ENCODE peak calls at places on chromosomes 13 and 19, in ten cellular contexts. T is fibroblast of pulmonary artery, B is AG04450, Q is cardiac fibroblast, X is H1, S is epithelial cell of proximal tubule, E is MM.1S, V is progenitor cell of endocrine pancreas, U is mucosa of descending colon, J is neural crest cell. N is an unnamed sample.

GRCh38 chr13:24053505-24054251 is 106.8 kb upstream of the SPATA13 start:
- DNase-seq in T (peak), B (no peak), Q (peak), X (peak), S (no peak), E (peak), V (peak), U (peak), J (peak), N (peak)

GRCh38 chr13:44155422-44156293 is 218.0 kb upstream of the SERP2 start:
- DNase-seq in T (peak), B (no peak), Q (peak), X (no peak), S (no peak), E (no peak), V (no peak), U (peak), J (no peak), N (peak)

GRCh38 chr19:1455002-1455335 is 5.0 kb downstream of the APC2 start:
- DNase-seq in T (no peak), B (no peak), Q (no peak), X (no peak), S (no peak), E (peak), V (no peak), U (peak), J (no peak), N (no peak)

GRCh38 chr19:47275866-47276461 is 1.3 kb downstream of the INAFM1 start:
- DNase-seq in T (peak), B (no peak), Q (peak), X (no peak), S (no peak), E (no peak), V (no peak), U (no peak), J (no peak), N (no peak)

GRCh38 chr13:75345191-75345590 is 136.8 kb downstream of the TBC1D4 start:
- DNase-seq in T (peak), B (no peak), Q (peak), X (no peak), S (no peak), E (no peak), V (no peak), U (no peak), J (no peak), N (no peak)

GRCh38 chr13:34044660-34045080 is 226.7 kb downstream of the RFC3 start:
- DNase-seq in T (peak), B (peak), Q (peak), X (no peak), S (peak), E (no peak), V (no peak), U (no peak), J (no peak), N (no peak)

GRCh38 chr13:98481511-98481951 is 95.4 kb downstream of the STK24 start:
- DNase-seq in T (no peak), B (no peak), Q (no peak), X (no peak), S (no peak), E (no peak), V (no peak), U (no peak), J (no peak), N (no peak)

GRCh38 chr13:43023244-43023931 is at the start of gene DNAJC15:
- DNase-seq in T (peak), B (peak), Q (peak), X (peak), S (no peak), E (peak), V (peak), U (peak), J (peak), N (peak)

GRCh38 chr19:5339950-5340636 is 519 bp downstream of the PTPRS start:
- DNase-seq in T (no peak), B (no peak), Q (no peak), X (no peak), S (no peak), E (no peak), V (peak), U (no peak), J (peak), N (peak)

GRCh38 chr19:35774274-35775045 is 904 bp upstream of the ARHGAP33 start:
- DNase-seq in T (no peak), B (no peak), Q (no peak), X (no peak), S (no peak), E (no peak), V (no peak), U (peak), J (no peak), N (no peak)

GRCh38 chr19:21117041-21117907 is 24.6 kb upstream of the ZNF431 start:
- DNase-seq in T (no peak), B (no peak), Q (no peak), X (no peak), S (no peak), E (no peak), V (no peak), U (no peak), J (no peak), N (no peak)

GRCh38 chr13:91647361-91647970 is 249.0 kb downstream of the GPC5 start:
- DNase-seq in T (peak), B (no peak), Q (peak), X (peak), S (no peak), E (no peak), V (peak), U (peak), J (peak), N (no peak)

GRCh38 chr13:40172149-40172591 is 494.3 kb downstream of the FOXO1 start:
- DNase-seq in T (no peak), B (no peak), Q (no peak), X (peak), S (no peak), E (no peak), V (no peak), U (no peak), J (no peak), N (no peak)

GRCh38 chr13:48304132-48304876 is 753 bp downstream of the RB1 start:
- DNase-seq in T (peak), B (peak), Q (peak), X (no peak), S (no peak), E (peak), V (no peak), U (peak), J (peak), N (no peak)

GRCh38 chr13:22077205-22077683 is 406.4 kb downstream of the FGF9 start:
- DNase-seq in T (no peak), B (no peak), Q (no peak), X (no peak), S (no peak), E (no peak), V (no peak), U (no peak), J (no peak), N (no peak)

GRCh38 chr13:74770361-74770760 is 636.2 kb upstream of the KLF12 start:
- DNase-seq in T (peak), B (peak), Q (peak), X (no peak), S (peak), E (no peak), V (no peak), U (no peak), J (no peak), N (no peak)

GRCh38 chr19:28008695-28009094 is 1204.3 kb downstream of the UQCRFS1 start:
- DNase-seq in T (no peak), B (no peak), Q (no peak), X (no peak), S (no peak), E (no peak), V (no peak), U (no peak), J (no peak), N (no peak)

GRCh38 chr19:28010656-28011055 is 1202.3 kb downstream of the UQCRFS1 start:
- DNase-seq in T (no peak), B (no peak), Q (no peak), X (no peak), S (no peak), E (no peak), V (no peak), U (peak), J (no peak), N (no peak)

GRCh38 chr19:28014821-28015405 is 1198.0 kb downstream of the UQCRFS1 start:
- DNase-seq in T (no peak), B (no peak), Q (no peak), X (no peak), S (no peak), E (no peak), V (no peak), U (no peak), J (no peak), N (no peak)

GRCh38 chr19:28009696-28010095 is 1203.3 kb downstream of the UQCRFS1 start:
- DNase-seq in T (no peak), B (no peak), Q (peak), X (no peak), S (peak), E (no peak), V (no peak), U (no peak), J (no peak), N (no peak)

GRCh38 chr19:28012361-28012760 is 1200.6 kb downstream of the UQCRFS1 start:
- DNase-seq in T (no peak), B (no peak), Q (no peak), X (peak), S (no peak), E (no peak), V (no peak), U (no peak), J (no peak), N (no peak)
- TF ChIP-seq CTCF in T (no peak), B (no peak), Q (no peak), X (peak), S (peak), E (peak), V (peak), U (no peak), J (no peak), N (no peak)

GRCh38 chr13:30796833-30797601 is 61.7 kb downstream of the ALOX5AP start:
- DNase-seq in T (peak), B (no peak), Q (peak), X (no peak), S (no peak), E (no peak), V (no peak), U (no peak), J (no peak), N (no peak)

GRCh38 chr13:30797847-30798246 is 62.5 kb downstream of the ALOX5AP start:
- DNase-seq in T (no peak), B (no peak), Q (no peak), X (no peak), S (no peak), E (no peak), V (no peak), U (no peak), J (no peak), N (no peak)

GRCh38 chr13:30800107-30800506 is 64.8 kb downstream of the ALOX5AP start:
- DNase-seq in T (no peak), B (no peak), Q (no peak), X (no peak), S (no peak), E (no peak), V (no peak), U (no peak), J (no peak), N (no peak)

GRCh38 chr13:30798776-30799625 is 63.7 kb downstream of the ALOX5AP start:
- DNase-seq in T (no peak), B (no peak), Q (no peak), X (no peak), S (no peak), E (no peak), V (no peak), U (no peak), J (no peak), N (no peak)

GRCh38 chr13:30796132-30796832 is 60.9 kb downstream of the ALOX5AP start:
- DNase-seq in T (peak), B (no peak), Q (peak), X (no peak), S (no peak), E (no peak), V (no peak), U (no peak), J (no peak), N (peak)
- TF ChIP-seq CTCF in T (no peak), B (no peak), Q (no peak), X (peak), S (peak), E (no peak), V (no peak), U (no peak), J (no peak), N (no peak)

GRCh38 chr19:28577666-28578065 is 635.3 kb downstream of the UQCRFS1 start:
- DNase-seq in T (no peak), B (no peak), Q (no peak), X (no peak), S (no peak), E (no peak), V (no peak), U (no peak), J (no peak), N (no peak)
- TF ChIP-seq CTCF in T (no peak), B (no peak), Q (no peak), X (no peak), S (no peak), E (no peak), V (no peak), U (no peak), J (no peak), N (no peak)

GRCh38 chr13:36817996-36818395 is 1.0 kb upstream of the RFXAP start:
- DNase-seq in T (no peak), B (no peak), Q (no peak), X (no peak), S (no peak), E (no peak), V (no peak), U (no peak), J (no peak), N (no peak)
- TF ChIP-seq CTCF in T (no peak), B (no peak), Q (no peak), X (no peak), S (peak), E (no peak), V (no peak), U (no peak), J (no peak), N (no peak)

DNA sequence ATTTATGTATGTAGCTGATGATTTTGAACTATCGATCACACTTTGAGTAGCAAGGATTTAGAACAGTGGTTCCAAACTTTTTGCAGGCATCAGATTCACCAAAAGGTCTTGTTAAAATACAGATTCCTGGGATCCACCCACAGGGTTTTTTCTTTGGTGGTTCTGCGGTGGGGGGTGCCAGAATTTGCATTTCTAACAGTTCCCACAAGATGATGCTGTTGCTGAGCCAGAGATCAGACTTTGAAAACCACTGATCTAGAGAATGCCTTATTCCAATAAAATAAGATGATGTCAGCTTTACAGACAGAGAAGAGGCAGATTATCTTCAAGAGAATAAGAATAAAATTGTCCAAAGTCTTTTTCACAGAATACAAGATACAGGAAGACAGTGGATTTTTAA is 80.9 kb upstream of the SHISA2 start:
- DNase-seq in T (peak), B (no peak), Q (peak), X (no peak), S (no peak), E (no peak), V (no peak), U (no peak), J (no peak), N (no peak)
- TF ChIP-seq CTCF in T (peak), B (no peak), Q (peak), X (no peak), S (peak), E (peak), V (no peak), U (no peak), J (no peak), N (no peak)

DNA sequence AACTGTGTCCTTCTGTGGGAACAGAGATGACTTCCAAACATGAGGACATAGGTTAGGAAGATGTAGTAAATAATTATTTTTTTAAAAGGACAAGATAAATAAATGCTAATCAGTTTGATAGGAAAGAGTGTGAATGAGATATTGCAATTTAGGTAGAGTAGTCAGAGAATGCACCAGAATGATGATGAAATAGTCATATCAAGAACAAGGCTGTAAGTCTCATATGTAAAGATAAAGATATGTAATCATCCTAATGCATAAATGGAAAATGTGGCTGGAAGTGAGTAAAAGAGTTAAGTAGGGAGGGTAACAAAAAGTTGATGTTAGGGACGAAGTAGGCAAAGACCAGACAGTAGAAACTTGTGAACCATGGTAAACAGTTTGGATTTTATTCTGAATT is 1041.7 kb upstream of the MIR17HG start:
- DNase-seq in T (no peak), B (no peak), Q (no peak), X (no peak), S (no peak), E (no peak), V (no peak), U (no peak), J (no peak), N (no peak)
- TF ChIP-seq CTCF in T (no peak), B (no peak), Q (no peak), X (no peak), S (no peak), E (no peak), V (no peak), U (no peak), J (no peak), N (no peak)